ENCODE peak calls at places on chromosomes 2 and 18, in four cellular contexts. E, T, C and V are unnamed samples.

GRCh38 chr2:37983719-37984118 is 58.6 kb downstream of the RMDN2 start:
- DNase-seq in C (no peak), E (no peak), T (no peak), V (no peak)

GRCh38 chr2:230909841-230910545 is 15.0 kb downstream of the GPR55 start:
- DNase-seq in T (no peak), C (no peak), E (no peak), V (no peak)

GRCh38 chr18:61972389-61973264 is 79.8 kb upstream of the RNF152 start:
- DNase-seq in C (no peak), E (no peak), T (no peak), V (no peak)

GRCh38 chr2:120771556-120772208 is 36.0 kb downstream of the GLI2 start:
- DNase-seq in T (peak), C (no peak), E (peak), V (no peak)

GRCh38 chr2:220556658-220557057 is 929.2 kb downstream of the SLC4A3 start:
- DNase-seq in T (no peak), C (no peak), E (no peak), V (no peak)

GRCh38 chr2:160096414-160096813 is 34.0 kb upstream of the PLA2R1 start:
- DNase-seq in E (no peak), C (no peak), T (no peak), V (no peak)

GRCh38 chr2:62814132-62814531 is 108.6 kb downstream of the EHBP1 start:
- DNase-seq in C (no peak), E (no peak), T (peak), V (peak)

GRCh38 chr2:186595219-186595618 is 5.4 kb downstream of the ITGAV start:
- DNase-seq in T (peak), C (no peak), E (no peak), V (no peak)

GRCh38 chr18:23357992-23358594 is 95.0 kb upstream of the RIOK3 start:
- DNase-seq in C (no peak), T (no peak), E (peak), V (no peak)

GRCh38 chr2:96527052-96527964 is 9.2 kb upstream of the ARID5A start:
- DNase-seq in T (no peak), C (peak), E (no peak), V (no peak)

GRCh38 chr2:189056200-189057106 is 82.3 kb downstream of the COL3A1 start:
- DNase-seq in C (no peak), T (no peak), E (no peak), V (no peak)

GRCh38 chr2:70999362-70999761 is 4.7 kb upstream of the TEX261 start:
- DNase-seq in T (no peak), E (peak), C (no peak), V (no peak)

GRCh38 chr2:105496271-105496670 is 97.4 kb upstream of the FHL2 start:
- DNase-seq in E (no peak), T (no peak), C (no peak), V (no peak)

GRCh38 chr2:43430489-43430888 is 165.3 kb downstream of the THADA start:
- DNase-seq in E (no peak), C (no peak), T (no peak), V (no peak)

GRCh38 chr2:6074303-6074702 is 382.1 kb downstream of the SOX11 start:
- DNase-seq in E (no peak), T (no peak), C (no peak), V (no peak)

GRCh38 chr18:76518543-76519155 is 23.6 kb upstream of the ZNF516 start:
- DNase-seq in T (no peak), E (peak), C (no peak), V (no peak)

GRCh38 chr18:50751490-50751889 is 68.3 kb downstream of the MRO start:
- DNase-seq in E (no peak), T (no peak), C (no peak), V (no peak)

GRCh38 chr2:44777542-44777941 is 164.0 kb upstream of the SIX3 start:
- DNase-seq in T (no peak), C (no peak), E (no peak), V (no peak)

GRCh38 chr2:71669058-71669456 is 215.7 kb downstream of the DYSF start:
- DNase-seq in E (no peak), C (no peak), T (no peak), V (no peak)

GRCh38 chr2:206452750-206453149 is 9.4 kb downstream of the ADAM23 start:
- DNase-seq in E (no peak), T (peak), C (no peak), V (no peak)

GRCh38 chr2:152617464-152618187 is 99.6 kb downstream of the PRPF40A start:
- DNase-seq in E (no peak), T (no peak), C (no peak), V (no peak)

GRCh38 chr2:188623995-188624643 is 332.4 kb downstream of the GULP1 start:
- DNase-seq in T (no peak), E (no peak), C (no peak), V (no peak)

GRCh38 chr18:60686142-60686541 is 313.6 kb upstream of the MC4R start:
- DNase-seq in E (no peak), T (no peak), C (no peak), V (no peak)